ENCODE peak calls at places on chromosome 10, in nine cellular contexts. G is IMR-90, X is cardiac muscle cell, A is lower lobe of right lung, E is SK-N-SH, F is A549, D is sigmoid colon, Q is endodermal cell, T is PC-9. Y is an unnamed sample.

GRCh38 chr10:22792161-22792560 is 77.8 kb upstream of the PIP4K2A start:
- DNase-seq in G (no peak), X (no peak), A (no peak), E (no peak), F (no peak), D (no peak), Q (no peak), T (no peak), Y (no peak)

GRCh38 chr10:93777092-93777491 is 19.4 kb downstream of the LGI1 start:
- DNase-seq in G (no peak), X (no peak), A (no peak), E (no peak), F (no peak), D (no peak), Q (no peak), T (no peak), Y (no peak)

GRCh38 chr10:121189092-121189491 is 337.9 kb downstream of the WDR11 start:
- DNase-seq in G (no peak), X (no peak), A (no peak), E (no peak), F (no peak), D (no peak), Q (no peak), T (no peak), Y (no peak)

GRCh38 chr10:10330481-10330880 is 687.2 kb upstream of the CELF2 start:
- DNase-seq in G (peak; percentile 56), X (peak; percentile 70), A (no peak), E (no peak), F (no peak), D (no peak), Q (no peak), T (no peak), Y (no peak)

GRCh38 chr10:5737352-5737751 is 52.7 kb downstream of the TASOR2 start:
- DNase-seq in G (no peak), X (no peak), A (no peak), E (no peak), F (no peak), D (no peak), Q (peak; percentile 76), T (no peak), Y (no peak)

GRCh38 chr10:26779176-26779860 is 81.4 kb downstream of the ABI1 start:
- DNase-seq in G (no peak), X (no peak), A (no peak), E (no peak), F (peak; percentile 13), D (no peak), Q (no peak), T (no peak), Y (no peak)

GRCh38 chr10:90557385-90557784 is 300.5 kb downstream of the HTR7 start:
- DNase-seq in G (no peak), X (no peak), A (no peak), E (no peak), F (no peak), D (no peak), Q (no peak), T (no peak), Y (no peak)

GRCh38 chr10:32938554-32939061 is 19.4 kb downstream of the ITGB1 start:
- DNase-seq in G (no peak), X (peak; percentile 33), A (no peak), E (peak; percentile 70), F (peak; percentile 58), D (no peak), Q (peak; percentile 63), T (no peak), Y (no peak)

GRCh38 chr10:96987141-96987841 is 155.2 kb downstream of the LCOR start:
- DNase-seq in G (no peak), X (no peak), A (no peak), E (no peak), F (no peak), D (no peak), Q (no peak), T (no peak), Y (peak; percentile 35)

GRCh38 chr10:3264178-3264867 is 91.7 kb upstream of the PITRM1 start:
- DNase-seq in G (no peak), X (no peak), A (peak; percentile 61), E (no peak), F (no peak), D (peak; percentile 60), Q (no peak), T (no peak), Y (no peak)

GRCh38 chr10:34180749-34181148 is 634.3 kb downstream of the PARD3 start:
- DNase-seq in G (no peak), X (no peak), A (no peak), E (no peak), F (no peak), D (no peak), Q (no peak), T (no peak), Y (no peak)

GRCh38 chr10:34184901-34185386 is 630.2 kb downstream of the PARD3 start:
- DNase-seq in G (no peak), X (no peak), A (no peak), E (no peak), F (no peak), D (no peak), Q (no peak), T (no peak), Y (no peak)

GRCh38 chr10:34186013-34186412 is 629.1 kb downstream of the PARD3 start:
- DNase-seq in G (no peak), X (no peak), A (no peak), E (no peak), F (no peak), D (no peak), Q (peak; percentile 71), T (no peak), Y (no peak)

GRCh38 chr10:34181545-34182300 is 633.4 kb downstream of the PARD3 start:
- DNase-seq in G (peak; percentile 70), X (peak; percentile 78), A (no peak), E (peak; percentile 76), F (peak; percentile 10), D (no peak), Q (no peak), T (no peak), Y (no peak)

DNA sequence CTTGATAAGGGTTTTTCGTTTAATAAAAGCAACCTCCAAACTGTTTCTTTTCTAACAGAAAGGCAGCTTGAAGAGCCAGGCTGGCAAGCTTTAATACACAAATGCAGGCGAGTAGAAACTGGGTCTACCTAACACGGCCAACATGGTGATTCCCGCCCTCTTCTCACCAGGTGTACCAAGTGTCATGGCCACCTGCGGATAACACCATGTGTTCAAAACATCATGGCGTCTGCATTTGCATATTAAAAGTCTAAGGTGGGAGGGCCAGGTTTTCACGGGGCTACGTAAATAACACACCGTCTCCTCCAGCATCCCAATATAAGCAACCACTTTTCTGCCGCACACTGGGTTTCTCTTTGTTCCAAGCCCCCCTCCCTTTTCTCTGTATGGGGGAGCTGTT is 631.7 kb downstream of the PARD3 start:
- DNase-seq in G (no peak), X (no peak), A (no peak), E (no peak), F (no peak), D (no peak), Q (peak; percentile 80), T (no peak), Y (no peak)
- H3K4me1 ChIP-seq in G (peaks cover 3% of the 10 kb centered on the region), X (peaks cover 21% of the 10 kb centered on the region), A (peaks cover 21% of the 10 kb centered on the region), E (peaks cover 41% of the 10 kb centered on the region), F (peaks cover 20% of the 10 kb centered on the region), D (peaks cover 57% of the 10 kb centered on the region), Q (peaks cover 21% of the 10 kb centered on the region), T (peaks cover 10% of the 10 kb centered on the region), Y (peaks cover 3% of the 10 kb centered on the region)

DNA sequence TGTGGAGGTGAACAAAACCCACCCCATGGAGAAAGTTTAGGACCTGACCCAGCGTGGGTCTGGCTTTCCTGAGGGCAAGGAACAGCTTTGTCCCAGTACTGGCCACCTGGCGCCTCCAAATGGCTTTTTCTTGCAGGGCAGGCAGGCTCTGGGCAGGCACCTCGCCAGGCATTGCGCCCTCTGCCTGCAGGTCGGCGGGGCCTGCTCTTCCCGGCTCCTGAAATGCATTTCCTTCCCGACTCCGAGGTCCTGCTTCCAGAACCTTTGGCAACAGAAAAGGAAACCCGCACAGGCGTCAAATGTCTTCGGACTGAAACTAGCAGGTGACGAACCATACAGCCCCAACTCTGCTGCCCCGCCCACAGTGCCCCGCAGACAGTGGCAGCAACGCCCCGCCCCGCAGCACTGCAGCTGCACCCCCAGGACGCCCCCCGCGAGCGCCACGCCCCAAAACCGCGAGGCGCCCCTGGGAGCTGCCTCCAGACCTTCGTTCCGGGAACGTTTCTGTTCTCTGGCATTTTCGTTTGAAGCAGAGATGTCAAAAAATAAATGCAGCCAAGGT is 65.5 kb downstream of the C10orf143 start:
- DNase-seq in G (no peak), X (peak; percentile 4), A (no peak), E (no peak), F (peak; percentile 44), D (no peak), Q (peak; percentile 89), T (no peak), Y (no peak)
- TF ChIP-seq CTCF in G (peak; percentile 7), X (peak; percentile 31), A (no peak), E (no peak), F (peak; percentile 8), D (no peak), Q (peak; percentile 88), T (no peak), Y (no peak)

GRCh38 chr10:124736491-124737136 is 7.6 kb downstream of the FAM53B start:
- DNase-seq in G (peak; percentile 82), X (peak; percentile 91), A (peak; percentile 86), E (no peak), F (peak; percentile 36), D (peak; percentile 95), Q (peak; percentile 56), T (peak; percentile 61), Y (peak; percentile 60)
- H3K4me1 ChIP-seq in G (peaks cover 22% of the 10 kb centered on the region), X (peaks cover 52% of the 10 kb centered on the region), A (peaks cover 100% of the 10 kb centered on the region), E (peaks cover 61% of the 10 kb centered on the region), F (peaks cover 26% of the 10 kb centered on the region), D (peaks cover 100% of the 10 kb centered on the region), Q (peaks cover 16% of the 10 kb centered on the region), T (peaks cover 11% of the 10 kb centered on the region), Y (peaks cover 21% of the 10 kb centered on the region)

GRCh38 chr10:126255313-126255712 is 133.0 kb downstream of the ADAM12 start:
- DNase-seq in G (no peak), X (no peak), A (no peak), E (no peak), F (no peak), D (no peak), Q (no peak), T (no peak), Y (no peak)

GRCh38 chr10:126253613-126254002 is 134.7 kb downstream of the ADAM12 start:
- DNase-seq in G (no peak), X (no peak), A (no peak), E (no peak), F (no peak), D (no peak), Q (no peak), T (peak; percentile 1), Y (no peak)

GRCh38 chr10:126259883-126260282 is 128.4 kb downstream of the ADAM12 start:
- DNase-seq in G (no peak), X (no peak), A (no peak), E (no peak), F (no peak), D (no peak), Q (peak; percentile 22), T (no peak), Y (no peak)

GRCh38 chr10:126252884-126253612 is 135.2 kb downstream of the ADAM12 start:
- DNase-seq in G (peak; percentile 100), X (peak; percentile 94), A (no peak), E (no peak), F (peak; percentile 53), D (no peak), Q (no peak), T (peak; percentile 42), Y (no peak)

DNA sequence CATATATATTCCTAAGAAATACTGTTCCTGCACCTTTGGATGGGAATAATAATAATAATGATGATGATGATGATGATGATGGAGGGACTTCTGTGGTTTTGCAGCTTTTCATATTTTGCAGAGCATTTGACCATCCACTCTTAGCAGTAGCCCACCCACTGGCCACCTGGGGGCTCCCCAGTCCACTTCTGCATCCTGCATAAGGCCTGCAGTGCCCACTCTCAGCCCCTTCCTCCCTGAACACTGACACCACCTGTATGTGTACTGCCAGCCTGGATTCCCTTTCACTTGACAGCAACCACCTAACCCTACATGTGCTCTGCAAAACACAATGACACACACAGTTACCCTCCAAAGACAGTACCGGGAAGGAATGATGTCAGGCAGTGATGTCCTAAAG is 131.4 kb downstream of the ADAM12 start:
- DNase-seq in G (no peak), X (no peak), A (no peak), E (peak; percentile 58), F (no peak), D (no peak), Q (peak; percentile 61), T (no peak), Y (no peak)
- TF ChIP-seq CTCF in G (no peak), X (peak; percentile 9), A (no peak), E (peak; percentile 21), F (no peak), D (no peak), Q (peak; percentile 73), T (no peak), Y (no peak)